ENCODE peak calls at places on chromosome 19, in six cellular contexts. U is GM12865, J is H9, P is AG09319, K is heart left ventricle, X is ovary. Q is an unnamed sample.

GRCh38 chr19:407501-408440 is 1.2 kb downstream of the C2CD4C start:
- DNase-seq in U (no peak), J (peak; percentile 36), P (no peak), K (peak; percentile 22), X (no peak), Q (peak; percentile 36)

GRCh38 chr19:47316513-47316912 is 6.9 kb downstream of the C5AR1 start:
- DNase-seq in U (no peak), J (no peak), P (no peak), K (no peak), X (no peak), Q (no peak)

GRCh38 chr19:45402469-45403070 is 2.3 kb downstream of the PPP1R13L start:
- DNase-seq in U (peak; percentile 54), J (peak; percentile 85), P (no peak), K (peak; percentile 71), X (no peak), Q (peak; percentile 75)

GRCh38 chr19:1489463-1489971 is 633 bp downstream of the PCSK4 start:
- DNase-seq in U (no peak), J (no peak), P (no peak), K (no peak), X (no peak), Q (no peak)

GRCh38 chr19:374886-375235 is 30.3 kb upstream of the MIER2 start:
- DNase-seq in U (no peak), J (no peak), P (no peak), K (no peak), X (no peak), Q (no peak)

GRCh38 chr19:10430505-10431253 is 10.3 kb downstream of the PDE4A start:
- DNase-seq in U (peak; percentile 52), J (no peak), P (peak; percentile 28), K (peak; percentile 81), X (no peak), Q (no peak)

GRCh38 chr19:18388328-18389094 is 2.6 kb downstream of the GDF15 start:
- DNase-seq in U (peak; percentile 96), J (peak; percentile 88), P (no peak), K (peak; percentile 91), X (peak; percentile 87), Q (peak; percentile 72)

GRCh38 chr19:10748924-10749434 is 31.1 kb downstream of the DNM2 start:
- DNase-seq in U (no peak), J (no peak), P (no peak), K (peak; percentile 58), X (no peak), Q (no peak)

GRCh38 chr19:8352134-8352827 is 9.2 kb upstream of the KANK3 start:
- DNase-seq in U (no peak), J (no peak), P (no peak), K (no peak), X (no peak), Q (no peak)

GRCh38 chr19:43152217-43152616 is 34.1 kb downstream of the PSG5 start:
- DNase-seq in U (no peak), J (no peak), P (no peak), K (no peak), X (no peak), Q (no peak)

GRCh38 chr19:41114132-41114531 is at the start of gene CYP2F1:
- DNase-seq in U (no peak), J (no peak), P (no peak), K (no peak), X (no peak), Q (no peak)

GRCh38 chr19:14555918-14556661 is 15.8 kb downstream of the NDUFB7 start:
- DNase-seq in U (no peak), J (peak; percentile 30), P (no peak), K (no peak), X (no peak), Q (no peak)

GRCh38 chr19:18373892-18374629 is 11.9 kb upstream of the GDF15 start:
- DNase-seq in U (peak; percentile 99), J (peak; percentile 99), P (peak; percentile 82), K (peak; percentile 95), X (peak; percentile 93), Q (no peak)

GRCh38 chr19:2815191-2815614 is 4.5 kb upstream of the ZNF554 start:
- DNase-seq in U (no peak), J (no peak), P (no peak), K (no peak), X (no peak), Q (no peak)
- TF ChIP-seq CTCF in U (no peak), J (no peak), P (no peak), K (no peak), X (no peak), Q (no peak)

DNA sequence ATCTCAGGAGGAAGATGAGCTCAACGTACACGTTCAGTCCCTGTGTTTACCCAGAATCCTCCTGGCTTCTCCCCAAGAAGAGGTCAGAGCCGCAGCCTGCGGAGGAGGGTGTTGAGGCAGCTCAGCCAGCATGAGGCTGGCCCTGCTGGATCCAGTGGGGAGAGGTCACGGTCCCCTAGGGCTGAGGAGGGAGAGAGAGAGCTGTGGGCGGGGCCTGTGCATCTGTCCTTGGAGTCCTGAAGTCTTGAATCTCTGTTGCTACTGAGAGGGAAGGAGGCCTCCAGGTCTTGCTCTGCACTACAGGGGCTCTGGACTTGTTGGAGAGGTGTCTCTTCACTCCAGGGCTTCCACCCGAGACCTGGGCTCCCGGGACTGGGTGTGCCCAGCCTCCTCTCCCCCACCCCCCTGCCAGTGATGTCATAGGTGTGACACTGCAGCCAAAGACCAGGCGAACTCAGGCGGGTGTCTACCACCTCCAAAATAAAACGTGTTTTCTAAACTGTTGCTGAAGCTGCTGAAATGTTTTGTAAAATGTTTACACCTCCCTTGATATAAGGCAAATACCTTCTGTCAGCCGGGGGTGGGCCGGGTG is 77.9 kb upstream of the KCTD15 start:
- DNase-seq in U (no peak), J (no peak), P (no peak), K (peak; percentile 39), X (no peak), Q (no peak)
- TF ChIP-seq CTCF in U (no peak), J (no peak), P (no peak), K (no peak), X (no peak), Q (no peak)

GRCh38 chr19:49861127-49861526 is 6.2 kb downstream of the PNKP start:
- DNase-seq in U (peak; percentile 4), J (peak; percentile 68), P (no peak), K (no peak), X (peak; percentile 77), Q (no peak)
- TF ChIP-seq CTCF in U (no peak), J (no peak), P (no peak), K (no peak), X (no peak), Q (no peak)

DNA sequence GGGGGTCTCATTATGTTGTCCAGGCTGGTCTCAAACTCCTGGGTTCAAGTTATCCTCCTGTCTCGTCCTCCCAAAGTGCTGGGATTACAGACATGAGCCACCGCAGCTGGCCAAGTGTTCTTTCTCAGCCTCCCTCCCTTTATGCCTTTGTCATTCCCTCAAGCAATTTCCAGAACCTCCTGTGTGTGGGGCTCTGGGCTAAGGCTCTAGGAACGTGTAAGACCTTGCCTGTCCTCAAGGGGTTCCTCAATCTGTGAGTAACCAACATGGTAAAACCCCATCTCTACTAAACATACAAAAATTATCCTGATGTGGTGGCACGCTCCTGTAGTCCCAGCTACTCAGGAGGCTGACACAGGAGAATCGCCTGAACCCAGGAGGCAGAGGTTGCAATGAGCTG is 15.5 kb upstream of the SPACA4 start:
- DNase-seq in U (no peak), J (no peak), P (no peak), K (no peak), X (no peak), Q (no peak)
- TF ChIP-seq CTCF in U (no peak), J (peak; percentile 40), P (no peak), K (no peak), X (no peak), Q (no peak)

GRCh38 chr19:56071151-56071550 is 49.9 kb downstream of the ZNF787 start:
- DNase-seq in U (peak; percentile 50), J (peak; percentile 49), P (no peak), K (no peak), X (no peak), Q (no peak)
- TF ChIP-seq CTCF in U (peak; percentile 39), J (peak; percentile 66), P (peak; percentile 27), K (no peak), X (no peak), Q (no peak)

GRCh38 chr19:4678881-4679379 is 8.8 kb upstream of the MYDGF start:
- DNase-seq in U (peak; percentile 36), J (peak; percentile 98), P (no peak), K (no peak), X (peak; percentile 77), Q (no peak)

GRCh38 chr19:4675346-4675745 is 5.2 kb upstream of the MYDGF start:
- DNase-seq in U (no peak), J (no peak), P (no peak), K (no peak), X (no peak), Q (no peak)

GRCh38 chr19:4679416-4679815 is 9.3 kb upstream of the MYDGF start:
- DNase-seq in U (no peak), J (no peak), P (no peak), K (no peak), X (no peak), Q (no peak)

GRCh38 chr19:4673726-4674125 is 3.6 kb upstream of the MYDGF start:
- DNase-seq in U (no peak), J (no peak), P (no peak), K (no peak), X (no peak), Q (no peak)

GRCh38 chr19:4676955-4677731 is 7.0 kb upstream of the MYDGF start:
- DNase-seq in U (peak; percentile 54), J (peak; percentile 90), P (no peak), K (peak; percentile 66), X (no peak), Q (no peak)
- TF ChIP-seq CTCF in U (peak; percentile 46), J (peak; percentile 89), P (peak; percentile 43), K (peak; percentile 55), X (no peak), Q (peak; percentile 22)

Q was measured in mesothelial cell of epicardium.